ENCODE peak calls at places on chromosome 16, in four cellular contexts. One of them, this sample, is unnamed.

GRCh38 chr16:57899771-57900661 is 70.9 kb downstream of the CNGB1 start:
- DNase-seq in dorsolateral prefrontal cortex: peak
- DNase-seq in HCEC 1CT: peak
- DNase-seq in IMR-90: peak
- DNase-seq in this sample: peak

GRCh38 chr16:15765880-15766279 is 90.9 kb downstream of the MYH11 start:
- DNase-seq in dorsolateral prefrontal cortex: no peak
- DNase-seq in HCEC 1CT: no peak
- DNase-seq in IMR-90: peak
- DNase-seq in this sample: peak

GRCh38 chr16:4865231-4865860 is 18.1 kb downstream of the UBN1 start:
- DNase-seq in dorsolateral prefrontal cortex: no peak
- DNase-seq in HCEC 1CT: no peak
- DNase-seq in IMR-90: no peak
- DNase-seq in this sample: no peak

GRCh38 chr16:81752225-81752875 is 26.7 kb upstream of the PLCG2 start:
- DNase-seq in dorsolateral prefrontal cortex: no peak
- DNase-seq in HCEC 1CT: no peak
- DNase-seq in IMR-90: no peak
- DNase-seq in this sample: peak

GRCh38 chr16:85415196-85415988 is 197.7 kb upstream of the GSE1 start:
- DNase-seq in dorsolateral prefrontal cortex: peak
- DNase-seq in HCEC 1CT: no peak
- DNase-seq in IMR-90: no peak
- DNase-seq in this sample: no peak

GRCh38 chr16:12132850-12133249 is 156.3 kb downstream of the SNX29 start:
- DNase-seq in dorsolateral prefrontal cortex: no peak
- DNase-seq in HCEC 1CT: no peak
- DNase-seq in IMR-90: no peak
- DNase-seq in this sample: no peak

GRCh38 chr16:1991135-1991551 is 1.4 kb downstream of the SYNGR3 start:
- DNase-seq in dorsolateral prefrontal cortex: no peak
- DNase-seq in HCEC 1CT: no peak
- DNase-seq in IMR-90: no peak
- DNase-seq in this sample: no peak

GRCh38 chr16:81861915-81862314 is 82.8 kb downstream of the PLCG2 start:
- DNase-seq in dorsolateral prefrontal cortex: no peak
- DNase-seq in HCEC 1CT: no peak
- DNase-seq in IMR-90: no peak
- DNase-seq in this sample: peak

GRCh38 chr16:22318690-22319358 is 21.6 kb downstream of the POLR3E start:
- DNase-seq in dorsolateral prefrontal cortex: no peak
- DNase-seq in HCEC 1CT: peak
- DNase-seq in IMR-90: peak
- DNase-seq in this sample: peak

GRCh38 chr16:230949-231348 is 1.7 kb upstream of the LUC7L start:
- DNase-seq in dorsolateral prefrontal cortex: no peak
- DNase-seq in HCEC 1CT: no peak
- DNase-seq in IMR-90: no peak
- DNase-seq in this sample: no peak

GRCh38 chr16:72467157-72467759 is 295.3 kb upstream of the PMFBP1 start:
- DNase-seq in dorsolateral prefrontal cortex: no peak
- DNase-seq in HCEC 1CT: peak
- DNase-seq in IMR-90: peak
- DNase-seq in this sample: peak

GRCh38 chr16:67161595-67162058 is 1.9 kb downstream of the FBXL8 start:
- DNase-seq in dorsolateral prefrontal cortex: no peak
- DNase-seq in HCEC 1CT: no peak
- DNase-seq in IMR-90: no peak
- DNase-seq in this sample: no peak

GRCh38 chr16:3129137-3130131 is 5.4 kb upstream of the ZNF213 start:
- DNase-seq in dorsolateral prefrontal cortex: peak
- DNase-seq in HCEC 1CT: peak
- DNase-seq in IMR-90: peak
- DNase-seq in this sample: peak

GRCh38 chr16:23222929-23223328 is 40.4 kb downstream of the SCNN1G start:
- DNase-seq in dorsolateral prefrontal cortex: no peak
- DNase-seq in HCEC 1CT: no peak
- DNase-seq in IMR-90: no peak
- DNase-seq in this sample: no peak

GRCh38 chr16:89049484-89050118 is 44.1 kb upstream of the ACSF3 start:
- DNase-seq in dorsolateral prefrontal cortex: peak
- DNase-seq in HCEC 1CT: no peak
- DNase-seq in IMR-90: no peak
- DNase-seq in this sample: no peak

GRCh38 chr16:12084436-12084835 is 107.9 kb downstream of the SNX29 start:
- DNase-seq in dorsolateral prefrontal cortex: no peak
- DNase-seq in HCEC 1CT: no peak
- DNase-seq in IMR-90: no peak
- DNase-seq in this sample: no peak

GRCh38 chr16:3095869-3096268 is 3.2 kb downstream of the ZSCAN10 start:
- DNase-seq in dorsolateral prefrontal cortex: no peak
- DNase-seq in HCEC 1CT: peak
- DNase-seq in IMR-90: no peak
- DNase-seq in this sample: peak

GRCh38 chr16:55605756-55606155 is 39.3 kb downstream of the CAPNS2 start:
- DNase-seq in dorsolateral prefrontal cortex: no peak
- DNase-seq in HCEC 1CT: no peak
- DNase-seq in IMR-90: no peak
- DNase-seq in this sample: peak

GRCh38 chr16:30949655-30950515 is 1.0 kb downstream of the ORAI3 start:
- DNase-seq in dorsolateral prefrontal cortex: no peak
- DNase-seq in HCEC 1CT: peak
- DNase-seq in IMR-90: peak
- DNase-seq in this sample: peak

GRCh38 chr16:3836641-3837040 is 43.9 kb downstream of the CREBBP start:
- DNase-seq in dorsolateral prefrontal cortex: no peak
- DNase-seq in HCEC 1CT: peak
- DNase-seq in IMR-90: peak
- DNase-seq in this sample: no peak

GRCh38 chr16:56936950-56937349 is 5.0 kb downstream of the HERPUD1 start:
- DNase-seq in dorsolateral prefrontal cortex: no peak
- DNase-seq in HCEC 1CT: no peak
- DNase-seq in IMR-90: no peak
- DNase-seq in this sample: no peak

GRCh38 chr16:30533748-30534367 is 800 bp downstream of the ZNF747 start:
- DNase-seq in dorsolateral prefrontal cortex: no peak
- DNase-seq in HCEC 1CT: no peak
- DNase-seq in IMR-90: no peak
- DNase-seq in this sample: no peak

GRCh38 chr16:549544-550263 is 10.5 kb upstream of the PRR35 start:
- DNase-seq in dorsolateral prefrontal cortex: no peak
- DNase-seq in HCEC 1CT: no peak
- DNase-seq in IMR-90: no peak
- DNase-seq in this sample: no peak

GRCh38 chr16:4474192-4474961 is at the start of gene NMRAL1:
- DNase-seq in dorsolateral prefrontal cortex: peak
- DNase-seq in HCEC 1CT: peak
- DNase-seq in IMR-90: peak
- DNase-seq in this sample: peak

GRCh38 chr16:84507011-84507982 is 2.8 kb upstream of the MEAK7 start:
- DNase-seq in dorsolateral prefrontal cortex: no peak
- DNase-seq in HCEC 1CT: no peak
- DNase-seq in IMR-90: no peak
- DNase-seq in this sample: no peak